ENCODE peak calls at places on chromosomes 7 and 10, in four cellular contexts. One of them, this sample, is unnamed.

GRCh38 chr7:25952277-25953057 is 199.5 kb upstream of the NFE2L3 start:
- DNase-seq in ACHN: no peak
- DNase-seq in NCI-H2171: no peak
- DNase-seq in stimulated activated CD4-positive, alpha-beta T cell treated with anti-CD3 and anti-CD28 coated beads, Interleukin-1b, Interleukin-23, amount 100 ng/mL, for 24 hours: no peak
- DNase-seq in this sample: no peak

GRCh38 chr10:118698421-118698820 is 56.3 kb downstream of the CACUL1 start:
- DNase-seq in stimulated activated CD4-positive, alpha-beta T cell treated with anti-CD3 and anti-CD28 coated beads, Interleukin-1b, Interleukin-23, amount 100 ng/mL, for 24 hours: peak; percentile 62
- DNase-seq in NCI-H2171: no peak
- DNase-seq in ACHN: peak; percentile 77
- DNase-seq in this sample: peak; percentile 85

GRCh38 chr10:86758231-86759072 is 2.0 kb downstream of the BMPR1A start:
- DNase-seq in stimulated activated CD4-positive, alpha-beta T cell treated with anti-CD3 and anti-CD28 coated beads, Interleukin-1b, Interleukin-23, amount 100 ng/mL, for 24 hours: no peak
- DNase-seq in NCI-H2171: no peak
- DNase-seq in ACHN: peak; percentile 23
- DNase-seq in this sample: peak; percentile 23

GRCh38 chr7:70598976-70599375 is 533.0 kb upstream of the GALNT17 start:
- DNase-seq in stimulated activated CD4-positive, alpha-beta T cell treated with anti-CD3 and anti-CD28 coated beads, Interleukin-1b, Interleukin-23, amount 100 ng/mL, for 24 hours: no peak
- DNase-seq in NCI-H2171: no peak
- DNase-seq in ACHN: no peak
- DNase-seq in this sample: peak; percentile 54

GRCh38 chr10:43395571-43396060 is 13.4 kb downstream of the HNRNPF start:
- DNase-seq in ACHN: peak; percentile 11
- DNase-seq in stimulated activated CD4-positive, alpha-beta T cell treated with anti-CD3 and anti-CD28 coated beads, Interleukin-1b, Interleukin-23, amount 100 ng/mL, for 24 hours: no peak
- DNase-seq in NCI-H2171: no peak
- DNase-seq in this sample: no peak

GRCh38 chr7:22821702-22822485 is 755 bp downstream of the TOMM7 start:
- DNase-seq in NCI-H2171: no peak
- DNase-seq in stimulated activated CD4-positive, alpha-beta T cell treated with anti-CD3 and anti-CD28 coated beads, Interleukin-1b, Interleukin-23, amount 100 ng/mL, for 24 hours: no peak
- DNase-seq in ACHN: peak; percentile 29
- DNase-seq in this sample: no peak

GRCh38 chr7:43639858-43640491 is 57.1 kb downstream of the STK17A start:
- DNase-seq in NCI-H2171: no peak
- DNase-seq in ACHN: no peak
- DNase-seq in stimulated activated CD4-positive, alpha-beta T cell treated with anti-CD3 and anti-CD28 coated beads, Interleukin-1b, Interleukin-23, amount 100 ng/mL, for 24 hours: no peak
- DNase-seq in this sample: peak; percentile 73

GRCh38 chr7:141012044-141012685 is 2.6 kb downstream of the MRPS33 start:
- DNase-seq in ACHN: peak; percentile 89
- DNase-seq in NCI-H2171: peak; percentile 74
- DNase-seq in stimulated activated CD4-positive, alpha-beta T cell treated with anti-CD3 and anti-CD28 coated beads, Interleukin-1b, Interleukin-23, amount 100 ng/mL, for 24 hours: peak; percentile 48
- DNase-seq in this sample: peak; percentile 66

GRCh38 chr7:3168869-3169268 is 125.2 kb upstream of the CARD11 start:
- DNase-seq in stimulated activated CD4-positive, alpha-beta T cell treated with anti-CD3 and anti-CD28 coated beads, Interleukin-1b, Interleukin-23, amount 100 ng/mL, for 24 hours: no peak
- DNase-seq in ACHN: no peak
- DNase-seq in NCI-H2171: no peak
- DNase-seq in this sample: no peak

GRCh38 chr10:97701438-97702064 is 12.0 kb upstream of the MARVELD1 start:
- DNase-seq in ACHN: peak; percentile 78
- DNase-seq in NCI-H2171: no peak
- DNase-seq in stimulated activated CD4-positive, alpha-beta T cell treated with anti-CD3 and anti-CD28 coated beads, Interleukin-1b, Interleukin-23, amount 100 ng/mL, for 24 hours: peak; percentile 32
- DNase-seq in this sample: peak; percentile 59

GRCh38 chr10:104045151-104046089 is 40.3 kb downstream of the COL17A1 start:
- DNase-seq in stimulated activated CD4-positive, alpha-beta T cell treated with anti-CD3 and anti-CD28 coated beads, Interleukin-1b, Interleukin-23, amount 100 ng/mL, for 24 hours: peak; percentile 6
- DNase-seq in ACHN: peak; percentile 75
- DNase-seq in NCI-H2171: no peak
- DNase-seq in this sample: peak; percentile 63

GRCh38 chr7:68121056-68121455 is 1124.4 kb downstream of the TYW1 start:
- DNase-seq in stimulated activated CD4-positive, alpha-beta T cell treated with anti-CD3 and anti-CD28 coated beads, Interleukin-1b, Interleukin-23, amount 100 ng/mL, for 24 hours: no peak
- DNase-seq in NCI-H2171: no peak
- DNase-seq in ACHN: no peak
- DNase-seq in this sample: no peak

GRCh38 chr10:114575417-114576131 is 82.5 kb downstream of the ABLIM1 start:
- DNase-seq in stimulated activated CD4-positive, alpha-beta T cell treated with anti-CD3 and anti-CD28 coated beads, Interleukin-1b, Interleukin-23, amount 100 ng/mL, for 24 hours: no peak
- DNase-seq in NCI-H2171: no peak
- DNase-seq in ACHN: no peak
- DNase-seq in this sample: no peak

GRCh38 chr10:86586516-86586915 is 64.9 kb upstream of the WAPL start:
- DNase-seq in ACHN: no peak
- DNase-seq in NCI-H2171: no peak
- DNase-seq in stimulated activated CD4-positive, alpha-beta T cell treated with anti-CD3 and anti-CD28 coated beads, Interleukin-1b, Interleukin-23, amount 100 ng/mL, for 24 hours: no peak
- DNase-seq in this sample: no peak

GRCh38 chr10:11014671-11015141 is 3.0 kb upstream of the CELF2 start:
- DNase-seq in NCI-H2171: no peak
- DNase-seq in stimulated activated CD4-positive, alpha-beta T cell treated with anti-CD3 and anti-CD28 coated beads, Interleukin-1b, Interleukin-23, amount 100 ng/mL, for 24 hours: no peak
- DNase-seq in ACHN: no peak
- DNase-seq in this sample: no peak

GRCh38 chr7:1470901-1471300 is 11.6 kb upstream of the MICALL2 start:
- DNase-seq in NCI-H2171: no peak
- DNase-seq in ACHN: no peak
- DNase-seq in stimulated activated CD4-positive, alpha-beta T cell treated with anti-CD3 and anti-CD28 coated beads, Interleukin-1b, Interleukin-23, amount 100 ng/mL, for 24 hours: no peak
- DNase-seq in this sample: no peak

GRCh38 chr10:113893570-113893969 is 39.1 kb downstream of the NHLRC2 start:
- DNase-seq in NCI-H2171: no peak
- DNase-seq in ACHN: no peak
- DNase-seq in stimulated activated CD4-positive, alpha-beta T cell treated with anti-CD3 and anti-CD28 coated beads, Interleukin-1b, Interleukin-23, amount 100 ng/mL, for 24 hours: no peak
- DNase-seq in this sample: no peak

GRCh38 chr7:2052657-2053048 is 180.1 kb downstream of the MAD1L1 start:
- DNase-seq in stimulated activated CD4-positive, alpha-beta T cell treated with anti-CD3 and anti-CD28 coated beads, Interleukin-1b, Interleukin-23, amount 100 ng/mL, for 24 hours: no peak
- DNase-seq in ACHN: no peak
- DNase-seq in NCI-H2171: no peak
- DNase-seq in this sample: no peak

GRCh38 chr10:69086131-69086530 is 1.8 kb upstream of the SRGN start:
- DNase-seq in ACHN: no peak
- DNase-seq in NCI-H2171: no peak
- DNase-seq in stimulated activated CD4-positive, alpha-beta T cell treated with anti-CD3 and anti-CD28 coated beads, Interleukin-1b, Interleukin-23, amount 100 ng/mL, for 24 hours: no peak
- DNase-seq in this sample: no peak

GRCh38 chr10:124173298-124173900 is 80.0 kb upstream of the CHST15 start:
- DNase-seq in stimulated activated CD4-positive, alpha-beta T cell treated with anti-CD3 and anti-CD28 coated beads, Interleukin-1b, Interleukin-23, amount 100 ng/mL, for 24 hours: no peak
- DNase-seq in ACHN: no peak
- DNase-seq in NCI-H2171: no peak
- DNase-seq in this sample: no peak

GRCh38 chr7:52525772-52526341 is 509.6 kb upstream of the POM121L12 start:
- DNase-seq in NCI-H2171: no peak
- DNase-seq in stimulated activated CD4-positive, alpha-beta T cell treated with anti-CD3 and anti-CD28 coated beads, Interleukin-1b, Interleukin-23, amount 100 ng/mL, for 24 hours: no peak
- DNase-seq in ACHN: no peak
- DNase-seq in this sample: no peak

GRCh38 chr10:77279207-77279606 is 358.4 kb downstream of the KCNMA1 start:
- DNase-seq in stimulated activated CD4-positive, alpha-beta T cell treated with anti-CD3 and anti-CD28 coated beads, Interleukin-1b, Interleukin-23, amount 100 ng/mL, for 24 hours: no peak
- DNase-seq in NCI-H2171: no peak
- DNase-seq in ACHN: no peak
- DNase-seq in this sample: no peak

This sample was measured in kidney glomerular epithelial cell.